ENCODE peak calls at places on chromosomes 6 and 20, in five cellular contexts. G, J, A, T and C are unnamed samples.

GRCh38 chr6:6972456-6972855 is 135.3 kb upstream of the RREB1 start:
- DNase-seq in G (no peak), J (peak; percentile 12), A (no peak), T (peak; percentile 91), C (no peak)

GRCh38 chr20:561437-562231 is 18.0 kb upstream of the CSNK2A1 start:
- DNase-seq in G (peak; percentile 87), J (peak; percentile 73), A (peak; percentile 70), T (peak; percentile 42), C (peak; percentile 70)

GRCh38 chr6:24493945-24494725 is 634 bp upstream of the ALDH5A1 start:
- DNase-seq in G (no peak), J (no peak), A (no peak), T (no peak), C (no peak)

GRCh38 chr6:163390770-163391169 is 23.7 kb upstream of the QKI start:
- DNase-seq in G (no peak), J (no peak), A (no peak), T (no peak), C (no peak)

GRCh38 chr20:2236266-2236665 is 59.5 kb upstream of the TGM3 start:
- DNase-seq in G (peak; percentile 34), J (no peak), A (no peak), T (no peak), C (no peak)

GRCh38 chr6:137089305-137089704 is 44.5 kb upstream of the IL20RA start:
- DNase-seq in G (no peak), J (no peak), A (no peak), T (no peak), C (no peak)

GRCh38 chr6:131255434-131255833 is 120.2 kb downstream of the AKAP7 start:
- DNase-seq in G (no peak), J (no peak), A (no peak), T (no peak), C (peak; percentile 10)

GRCh38 chr20:45950330-45950646 is 15.8 kb downstream of the PCIF1 start:
- DNase-seq in G (no peak), J (peak; percentile 42), A (no peak), T (no peak), C (no peak)

GRCh38 chr6:32290886-32291450 is 67.1 kb upstream of the NOTCH4 start:
- DNase-seq in G (no peak), J (no peak), A (no peak), T (no peak), C (no peak)

GRCh38 chr20:57104711-57105110 is 161.7 kb downstream of the BMP7 start:
- DNase-seq in G (no peak), J (no peak), A (no peak), T (no peak), C (no peak)

GRCh38 chr6:140124498-140124897 is 750.0 kb upstream of the CITED2 start:
- DNase-seq in G (no peak), J (no peak), A (no peak), T (no peak), C (no peak)

GRCh38 chr6:95094751-95095150 is 482.6 kb upstream of the MANEA start:
- DNase-seq in G (no peak), J (peak; percentile 22), A (no peak), T (peak; percentile 78), C (no peak)

GRCh38 chr20:53859684-53860083 is 210.7 kb downstream of the BCAS1 start:
- DNase-seq in G (no peak), J (no peak), A (no peak), T (peak; percentile 23), C (no peak)

GRCh38 chr20:10978713-10979112 is 304.9 kb upstream of the JAG1 start:
- DNase-seq in G (no peak), J (no peak), A (no peak), T (no peak), C (no peak)

GRCh38 chr20:46316984-46317684 is 8.8 kb upstream of the CDH22 start:
- DNase-seq in G (no peak), J (no peak), A (no peak), T (no peak), C (no peak)

GRCh38 chr6:147561742-147562141 is 53.3 kb downstream of the SAMD5 start:
- DNase-seq in G (no peak), J (no peak), A (no peak), T (no peak), C (no peak)

GRCh38 chr20:63498950-63499332 is at the start of gene EEF1A2:
- DNase-seq in G (peak; percentile 68), J (peak; percentile 32), A (no peak), T (no peak), C (no peak)

GRCh38 chr6:167791780-167792478 is 34.8 kb upstream of the AFDN start:
- DNase-seq in G (no peak), J (no peak), A (no peak), T (no peak), C (no peak)

GRCh38 chr6:164502838-164503237 is 806.6 kb downstream of the C6orf118 start:
- DNase-seq in G (no peak), J (no peak), A (no peak), T (no peak), C (no peak)

GRCh38 chr20:5122861-5123260 is 3.1 kb upstream of the PCNA start:
- DNase-seq in G (no peak), J (no peak), A (no peak), T (peak; percentile 21), C (no peak)

GRCh38 chr20:57223648-57224489 is 42.6 kb downstream of the BMP7 start:
- DNase-seq in G (no peak), J (no peak), A (no peak), T (no peak), C (no peak)

GRCh38 chr6:83480470-83480869 is 31.9 kb upstream of the PRSS35 start:
- DNase-seq in G (no peak), J (no peak), A (no peak), T (no peak), C (no peak)

DNA sequence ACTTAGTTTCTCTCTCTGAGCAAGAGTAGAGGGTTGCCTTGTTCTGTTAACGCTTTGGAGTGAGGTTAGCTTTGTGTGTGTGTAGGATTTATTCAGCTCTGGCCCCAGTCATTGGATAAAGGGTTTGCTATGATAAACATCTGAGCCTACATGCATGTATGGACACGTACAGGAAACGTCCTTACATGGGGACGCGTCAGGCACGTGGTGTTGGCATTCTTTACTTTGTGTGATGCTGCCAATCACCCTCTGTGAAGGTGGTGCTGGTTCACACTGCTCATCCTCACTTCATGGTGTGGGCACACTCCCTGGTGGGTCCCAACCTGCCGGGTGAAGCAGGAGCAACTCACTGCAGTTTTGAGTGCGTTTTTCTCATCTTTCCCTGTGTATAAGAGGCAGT is 53.4 kb upstream of the CD93 start:
- DNase-seq in G (no peak), J (no peak), A (no peak), T (no peak), C (peak; percentile 80)
- H3K4me2 ChIP-seq in G (no peak overlapping the region), J (no peak overlapping the region), A (no peak overlapping the region), T (no peak overlapping the region), C (peak overlapping the region; percentile 21)

GRCh38 chr6:159919011-159919511 is 28.3 kb downstream of the MAS1 start:
- DNase-seq in G (no peak), J (no peak), A (no peak), T (peak; percentile 44), C (no peak)
- H3K4me2 ChIP-seq in G (no peak overlapping the region), J (no peak overlapping the region), A (no peak overlapping the region), T (no peak overlapping the region), C (no peak overlapping the region)

GRCh38 chr20:62235001-62235776 is 3.1 kb upstream of the OSBPL2 start:
- DNase-seq in G (no peak), J (no peak), A (no peak), T (no peak), C (no peak)
- H3K4me2 ChIP-seq in G (no peak overlapping the region), J (no peak overlapping the region), A (no peak overlapping the region), T (no peak overlapping the region), C (no peak overlapping the region)

DNA sequence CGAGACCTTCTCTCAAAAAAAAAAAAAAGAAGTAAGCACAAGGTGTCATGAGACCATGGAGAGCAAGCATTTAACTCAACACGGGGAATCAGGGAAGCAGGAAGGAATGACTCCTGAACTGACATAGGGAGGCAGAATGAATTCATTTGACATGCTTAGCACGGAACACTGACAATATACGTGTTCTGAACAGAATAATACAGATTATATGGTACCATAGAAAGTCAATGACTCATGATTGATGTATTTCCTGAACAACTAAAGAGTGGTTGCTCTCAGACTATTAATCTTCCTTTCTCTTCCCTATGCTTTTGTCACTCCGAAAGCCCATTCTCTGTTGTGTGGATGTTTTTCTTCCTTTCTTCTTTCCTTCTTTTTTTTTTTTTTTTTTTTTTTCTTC is 20.6 kb upstream of the ASIP start:
- DNase-seq in G (no peak), J (no peak), A (no peak), T (peak; percentile 79), C (no peak)
- H3K4me2 ChIP-seq in G (no peak overlapping the region), J (no peak overlapping the region), A (no peak overlapping the region), T (no peak overlapping the region), C (no peak overlapping the region)

GRCh38 chr6:11276911-11277274 is 44.4 kb upstream of the NEDD9 start:
- DNase-seq in G (no peak), J (no peak), A (no peak), T (no peak), C (no peak)
- H3K4me2 ChIP-seq in G (peak overlapping the region; percentile 43), J (peak overlapping the region; percentile 49), A (no peak overlapping the region), T (no peak overlapping the region), C (no peak overlapping the region)

GRCh38 chr6:53752440-53752839 is 42.4 kb upstream of the LRRC1 start:
- DNase-seq in G (no peak), J (no peak), A (no peak), T (no peak), C (no peak)
- H3K4me2 ChIP-seq in G (no peak overlapping the region), J (peak overlapping the region; percentile 45), A (no peak overlapping the region), T (no peak overlapping the region), C (no peak overlapping the region)

DNA sequence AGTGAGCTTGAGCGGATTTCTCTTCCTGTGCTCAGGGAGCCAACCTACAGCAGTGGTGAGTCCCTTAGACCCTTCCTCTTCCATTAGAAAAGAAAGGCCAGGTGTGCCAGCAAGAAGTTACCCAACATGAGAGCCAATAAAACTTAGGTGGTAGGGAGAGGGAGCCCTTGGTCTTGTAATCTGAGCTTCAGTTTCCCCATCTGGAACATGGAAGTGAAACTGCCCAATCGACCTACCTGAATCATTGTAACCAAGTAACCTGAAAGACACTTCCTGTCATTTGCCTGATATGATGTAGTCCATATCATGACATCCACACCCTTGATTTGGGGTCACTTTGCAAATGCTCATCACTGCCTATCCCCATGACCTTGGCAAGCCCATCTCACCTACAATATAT is 66.4 kb downstream of the MDGA1 start:
- DNase-seq in G (no peak), J (no peak), A (no peak), T (no peak), C (no peak)
- H3K4me2 ChIP-seq in G (no peak overlapping the region), J (peak overlapping the region; percentile 62), A (no peak overlapping the region), T (no peak overlapping the region), C (no peak overlapping the region)